ENCODE peak calls at places on chromosomes 3 and 15, in five cellular contexts. One of them, this sample, is unnamed.

GRCh38 chr15:67201136-67201535 is 53.3 kb downstream of the AAGAB start:
- DNase-seq in upper lobe of right lung: no peak
- DNase-seq in ovary: no peak
- DNase-seq in prostate gland: no peak
- DNase-seq in AG04450: no peak
- DNase-seq in this sample: peak; percentile 35

GRCh38 chr15:92149029-92149428 is 244.7 kb upstream of the ST8SIA2 start:
- DNase-seq in upper lobe of right lung: no peak
- DNase-seq in ovary: no peak
- DNase-seq in prostate gland: no peak
- DNase-seq in AG04450: no peak
- DNase-seq in this sample: no peak

GRCh38 chr3:108346301-108346989 is 50.1 kb downstream of the HHLA2 start:
- DNase-seq in upper lobe of right lung: no peak
- DNase-seq in ovary: no peak
- DNase-seq in prostate gland: no peak
- DNase-seq in AG04450: no peak
- DNase-seq in this sample: no peak

GRCh38 chr3:169082076-169082475 is 581.4 kb downstream of the MECOM start:
- DNase-seq in upper lobe of right lung: no peak
- DNase-seq in ovary: no peak
- DNase-seq in prostate gland: no peak
- DNase-seq in AG04450: no peak
- DNase-seq in this sample: no peak

GRCh38 chr3:107574650-107575049 is 51.9 kb downstream of the BBX start:
- DNase-seq in upper lobe of right lung: no peak
- DNase-seq in ovary: no peak
- DNase-seq in prostate gland: no peak
- DNase-seq in AG04450: peak; percentile 18
- DNase-seq in this sample: no peak

GRCh38 chr3:69097407-69098086 is 12.8 kb downstream of the ARL6IP5 start:
- DNase-seq in upper lobe of right lung: no peak
- DNase-seq in ovary: no peak
- DNase-seq in prostate gland: no peak
- DNase-seq in AG04450: no peak
- DNase-seq in this sample: no peak

GRCh38 chr15:58077427-58077826 is 11.9 kb upstream of the ALDH1A2 start:
- DNase-seq in upper lobe of right lung: no peak
- DNase-seq in ovary: no peak
- DNase-seq in prostate gland: peak; percentile 25
- DNase-seq in AG04450: no peak
- DNase-seq in this sample: no peak

GRCh38 chr3:69385723-69386483 is at the start of gene FRMD4B:
- DNase-seq in upper lobe of right lung: peak; percentile 96
- DNase-seq in ovary: peak; percentile 63
- DNase-seq in prostate gland: peak; percentile 58
- DNase-seq in AG04450: no peak
- DNase-seq in this sample: no peak

GRCh38 chr3:174318146-174318545 is 541.0 kb upstream of the NAALADL2 start:
- DNase-seq in upper lobe of right lung: no peak
- DNase-seq in ovary: no peak
- DNase-seq in prostate gland: no peak
- DNase-seq in AG04450: no peak
- DNase-seq in this sample: no peak

GRCh38 chr3:108017587-108017986 is 73.2 kb downstream of the CD47 start:
- DNase-seq in upper lobe of right lung: no peak
- DNase-seq in ovary: no peak
- DNase-seq in prostate gland: no peak
- DNase-seq in AG04450: no peak
- DNase-seq in this sample: no peak

GRCh38 chr15:73628976-73629854 is 4.0 kb downstream of the NPTN start:
- DNase-seq in upper lobe of right lung: no peak
- DNase-seq in ovary: no peak
- DNase-seq in prostate gland: no peak
- DNase-seq in AG04450: no peak
- DNase-seq in this sample: no peak

GRCh38 chr3:38137615-38138346 is 680 bp upstream of the MYD88 start:
- DNase-seq in upper lobe of right lung: no peak
- DNase-seq in ovary: no peak
- DNase-seq in prostate gland: no peak
- DNase-seq in AG04450: no peak
- DNase-seq in this sample: no peak

GRCh38 chr3:89697321-89697916 is 590.0 kb downstream of the EPHA3 start:
- DNase-seq in upper lobe of right lung: no peak
- DNase-seq in ovary: no peak
- DNase-seq in prostate gland: no peak
- DNase-seq in AG04450: no peak
- DNase-seq in this sample: no peak

GRCh38 chr15:50049871-50050270 is 69.2 kb downstream of the ATP8B4 start:
- DNase-seq in upper lobe of right lung: no peak
- DNase-seq in ovary: no peak
- DNase-seq in prostate gland: no peak
- DNase-seq in AG04450: peak; percentile 73
- DNase-seq in this sample: no peak

GRCh38 chr3:66397745-66398144 is 103.1 kb downstream of the LRIG1 start:
- DNase-seq in upper lobe of right lung: no peak
- DNase-seq in ovary: no peak
- DNase-seq in prostate gland: no peak
- DNase-seq in AG04450: no peak
- DNase-seq in this sample: no peak

GRCh38 chr3:132595036-132595435 is 2.0 kb upstream of the ACKR4 start:
- DNase-seq in upper lobe of right lung: no peak
- DNase-seq in ovary: no peak
- DNase-seq in prostate gland: no peak
- DNase-seq in AG04450: no peak
- DNase-seq in this sample: peak; percentile 48

GRCh38 chr3:36907911-36908646 is 36.8 kb downstream of the TRANK1 start:
- DNase-seq in upper lobe of right lung: no peak
- DNase-seq in ovary: peak; percentile 52
- DNase-seq in prostate gland: peak; percentile 66
- DNase-seq in AG04450: peak; percentile 21
- DNase-seq in this sample: peak; percentile 34

GRCh38 chr3:156604642-156605144 is 49.8 kb upstream of the SSR3 start:
- DNase-seq in upper lobe of right lung: no peak
- DNase-seq in ovary: no peak
- DNase-seq in prostate gland: no peak
- DNase-seq in AG04450: no peak
- DNase-seq in this sample: no peak

GRCh38 chr3:14439501-14440167 is 37.2 kb downstream of the SLC6A6 start:
- DNase-seq in upper lobe of right lung: peak; percentile 88
- DNase-seq in ovary: peak; percentile 80
- DNase-seq in prostate gland: peak; percentile 33
- DNase-seq in AG04450: no peak
- DNase-seq in this sample: no peak

GRCh38 chr3:195153653-195154052 is 117.3 kb downstream of the XXYLT1 start:
- DNase-seq in upper lobe of right lung: no peak
- DNase-seq in ovary: no peak
- DNase-seq in prostate gland: no peak
- DNase-seq in AG04450: no peak
- DNase-seq in this sample: no peak

GRCh38 chr15:28962851-28963710 is 77.3 kb downstream of the APBA2 start:
- DNase-seq in upper lobe of right lung: no peak
- DNase-seq in ovary: no peak
- DNase-seq in prostate gland: no peak
- DNase-seq in AG04450: no peak
- DNase-seq in this sample: no peak

GRCh38 chr3:64160000-64160690 is 65.1 kb downstream of the PRICKLE2 start:
- DNase-seq in upper lobe of right lung: no peak
- DNase-seq in ovary: no peak
- DNase-seq in prostate gland: no peak
- DNase-seq in AG04450: no peak
- DNase-seq in this sample: no peak

GRCh38 chr3:98897701-98898100 is 3.8 kb downstream of the DCBLD2 start:
- DNase-seq in upper lobe of right lung: no peak
- DNase-seq in ovary: no peak
- DNase-seq in prostate gland: no peak
- DNase-seq in AG04450: no peak
- DNase-seq in this sample: no peak

GRCh38 chr3:127744875-127745274 is 72.1 kb downstream of the ABTB1 start:
- DNase-seq in upper lobe of right lung: no peak
- DNase-seq in ovary: no peak
- DNase-seq in prostate gland: no peak
- DNase-seq in AG04450: no peak
- DNase-seq in this sample: no peak

GRCh38 chr3:158991146-158991705 is 189.4 kb downstream of the MFSD1 start:
- DNase-seq in upper lobe of right lung: peak; percentile 65
- DNase-seq in ovary: no peak
- DNase-seq in prostate gland: no peak
- DNase-seq in AG04450: no peak
- DNase-seq in this sample: no peak

GRCh38 chr3:8900065-8900464 is 63.2 kb downstream of the RAD18 start:
- DNase-seq in upper lobe of right lung: no peak
- DNase-seq in ovary: no peak
- DNase-seq in prostate gland: no peak
- DNase-seq in AG04450: peak; percentile 29
- DNase-seq in this sample: no peak

GRCh38 chr15:58748787-58749531 is 548 bp downstream of the ADAM10 start:
- DNase-seq in upper lobe of right lung: peak; percentile 81
- DNase-seq in ovary: peak; percentile 69
- DNase-seq in prostate gland: peak; percentile 28
- DNase-seq in AG04450: no peak
- DNase-seq in this sample: no peak

GRCh38 chr3:56190906-56191305 is 277.4 kb downstream of the ERC2 start:
- DNase-seq in upper lobe of right lung: no peak
- DNase-seq in ovary: no peak
- DNase-seq in prostate gland: no peak
- DNase-seq in AG04450: no peak
- DNase-seq in this sample: no peak

GRCh38 chr3:28317438-28318022 is 31.0 kb upstream of the ZCWPW2 start:
- DNase-seq in upper lobe of right lung: no peak
- DNase-seq in ovary: no peak
- DNase-seq in prostate gland: no peak
- DNase-seq in AG04450: no peak
- DNase-seq in this sample: no peak

GRCh38 chr3:125107384-125107783 is 51.6 kb upstream of the HEG1 start:
- DNase-seq in upper lobe of right lung: no peak
- DNase-seq in ovary: no peak
- DNase-seq in prostate gland: no peak
- DNase-seq in AG04450: no peak
- DNase-seq in this sample: no peak

GRCh38 chr3:129602730-129603560 is 3.5 kb downstream of the PLXND1 start:
- DNase-seq in upper lobe of right lung: peak; percentile 82
- DNase-seq in ovary: peak; percentile 81
- DNase-seq in prostate gland: no peak
- DNase-seq in AG04450: peak; percentile 74
- DNase-seq in this sample: peak; percentile 87
- H3K4me3 ChIP-seq in upper lobe of right lung: peak overlapping the region; percentile 89
- H3K4me3 ChIP-seq in ovary: peak overlapping the region; percentile 44
- H3K4me3 ChIP-seq in prostate gland: no peak overlapping the region
- H3K4me3 ChIP-seq in AG04450: peak overlapping the region; percentile 23
- H3K4me3 ChIP-seq in this sample: peak overlapping the region; percentile 68

DNA sequence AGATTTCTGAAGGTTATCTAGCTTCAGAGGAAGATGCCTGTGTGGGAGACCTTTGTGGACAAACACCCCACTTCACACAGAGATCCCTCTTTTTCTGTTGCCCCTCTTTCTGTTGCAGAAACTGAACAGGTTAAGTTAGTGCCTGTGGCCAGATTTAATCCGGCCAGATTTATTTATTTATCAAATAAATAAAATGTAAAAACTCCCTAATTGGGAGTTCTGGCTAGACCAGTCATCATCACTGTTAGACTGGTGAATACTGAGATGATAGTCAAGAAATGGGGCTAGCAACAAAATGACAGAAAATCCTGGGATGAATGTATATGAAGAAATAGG is 1.2 kb upstream of the TBC1D5 start:
- DNase-seq in upper lobe of right lung: no peak
- DNase-seq in ovary: no peak
- DNase-seq in prostate gland: no peak
- DNase-seq in AG04450: no peak
- DNase-seq in this sample: no peak
- H3K4me3 ChIP-seq in upper lobe of right lung: peak overlapping the region; percentile 94
- H3K4me3 ChIP-seq in ovary: no peak overlapping the region
- H3K4me3 ChIP-seq in prostate gland: no peak overlapping the region
- H3K4me3 ChIP-seq in AG04450: no peak overlapping the region
- H3K4me3 ChIP-seq in this sample: no peak overlapping the region

GRCh38 chr3:32819581-32820348 is 2.0 kb downstream of the TRIM71 start:
- DNase-seq in upper lobe of right lung: peak; percentile 77
- DNase-seq in ovary: no peak
- DNase-seq in prostate gland: no peak
- DNase-seq in AG04450: no peak
- DNase-seq in this sample: no peak
- H3K4me3 ChIP-seq in upper lobe of right lung: peak overlapping the region; percentile 56
- H3K4me3 ChIP-seq in ovary: no peak overlapping the region
- H3K4me3 ChIP-seq in prostate gland: no peak overlapping the region
- H3K4me3 ChIP-seq in AG04450: no peak overlapping the region
- H3K4me3 ChIP-seq in this sample: no peak overlapping the region

GRCh38 chr3:23750573-23751484 is 54.9 kb upstream of the UBE2E1 start:
- DNase-seq in upper lobe of right lung: no peak
- DNase-seq in ovary: no peak
- DNase-seq in prostate gland: no peak
- DNase-seq in AG04450: no peak
- DNase-seq in this sample: no peak
- H3K4me3 ChIP-seq in upper lobe of right lung: no peak overlapping the region
- H3K4me3 ChIP-seq in ovary: no peak overlapping the region
- H3K4me3 ChIP-seq in prostate gland: no peak overlapping the region
- H3K4me3 ChIP-seq in AG04450: no peak overlapping the region
- H3K4me3 ChIP-seq in this sample: no peak overlapping the region

DNA sequence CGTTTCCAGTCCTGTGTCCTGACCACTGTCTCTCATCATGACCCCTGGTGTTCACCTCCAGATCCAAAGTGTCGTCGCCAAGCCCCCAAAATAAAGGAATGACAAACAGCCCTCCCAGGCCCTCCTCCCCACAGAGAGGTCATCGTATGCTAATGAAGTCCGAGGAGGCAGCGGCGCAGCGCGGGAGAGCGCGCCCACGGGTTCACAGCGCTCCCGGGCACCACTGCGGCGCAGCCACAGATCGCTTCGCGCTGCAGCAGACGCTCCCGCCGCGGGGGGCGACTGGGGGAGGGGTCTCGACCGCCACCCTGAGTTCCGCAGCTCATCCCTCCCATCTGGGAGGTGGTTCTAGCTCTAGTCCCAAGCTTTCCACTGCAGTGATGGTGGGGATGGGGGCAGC is 1.3 kb downstream of the DGKG start:
- DNase-seq in upper lobe of right lung: no peak
- DNase-seq in ovary: no peak
- DNase-seq in prostate gland: no peak
- DNase-seq in AG04450: no peak
- DNase-seq in this sample: no peak
- H3K4me3 ChIP-seq in upper lobe of right lung: peak overlapping the region; percentile 48
- H3K4me3 ChIP-seq in ovary: peak overlapping the region; percentile 36
- H3K4me3 ChIP-seq in prostate gland: peak overlapping the region; percentile 25
- H3K4me3 ChIP-seq in AG04450: no peak overlapping the region
- H3K4me3 ChIP-seq in this sample: no peak overlapping the region